ENCODE peak calls at places on chromosomes 13 and 19, in four cellular contexts. B, K, M and W are unnamed samples.

GRCh38 chr19:19551862-19552192 is 13.8 kb downstream of the CILP2 start:
- DNase-seq in B (no peak), M (no peak), K (no peak), W (no peak)

GRCh38 chr19:32362318-32362691 is 16.9 kb downstream of the ZNF507 start:
- DNase-seq in B (no peak), K (no peak), M (no peak), W (no peak)

GRCh38 chr13:48066310-48066989 is 28.5 kb downstream of the MED4 start:
- DNase-seq in M (peak; percentile 84), K (no peak), B (no peak), W (peak; percentile 60)

GRCh38 chr13:19795956-19796355 is 13.2 kb upstream of the PSPC1 start:
- DNase-seq in K (no peak), B (no peak), M (no peak), W (no peak)

GRCh38 chr19:3125900-3126524 is 9.8 kb upstream of the GNA15 start:
- DNase-seq in B (no peak), M (peak; percentile 58), K (peak; percentile 73), W (peak; percentile 37)

GRCh38 chr19:35090795-35091214 is 24.8 kb upstream of the FXYD3 start:
- DNase-seq in M (no peak), B (no peak), K (no peak), W (no peak)

GRCh38 chr13:99179460-99179859 is 21.2 kb upstream of the UBAC2 start:
- DNase-seq in M (no peak), K (no peak), B (no peak), W (no peak)

GRCh38 chr19:34359954-34360315 is 5.1 kb upstream of the GPI start:
- DNase-seq in B (no peak), M (no peak), K (peak; percentile 13), W (no peak)

GRCh38 chr13:30421093-30422055 is 919 bp upstream of the UBE2L5 start:
- DNase-seq in K (peak; percentile 84), B (no peak), M (peak; percentile 52), W (peak; percentile 81)

GRCh38 chr19:16066611-16067104 is 9.6 kb upstream of the TPM4 start:
- DNase-seq in K (peak; percentile 70), B (no peak), M (peak; percentile 79), W (peak; percentile 86)

GRCh38 chr19:18300930-18301717 is 19.7 kb upstream of the JUND start:
- DNase-seq in B (peak; percentile 60), K (peak; percentile 45), M (no peak), W (peak; percentile 78)

GRCh38 chr19:52735734-52736133 is 890 bp upstream of the ZNF611 start:
- DNase-seq in K (peak; percentile 73), B (no peak), M (peak; percentile 15), W (peak; percentile 74)

GRCh38 chr13:106573855-106574254 is 5.9 kb upstream of the ARGLU1 start:
- DNase-seq in B (no peak), K (no peak), M (no peak), W (peak; percentile 58)

GRCh38 chr19:18677156-18677555 is 6.3 kb upstream of the CRTC1 start:
- DNase-seq in M (no peak), K (no peak), B (no peak), W (no peak)

GRCh38 chr19:46892252-46893179 is 31.7 kb downstream of the ARHGAP35 start:
- DNase-seq in M (no peak), B (no peak), K (no peak), W (no peak)

GRCh38 chr13:95505265-95505664 is 47.3 kb upstream of the CLDN10 start:
- DNase-seq in M (no peak), B (no peak), K (peak; percentile 30), W (no peak)

GRCh38 chr13:27775943-27776342 is 16.3 kb upstream of the GSX1 start:
- DNase-seq in K (no peak), M (no peak), B (no peak), W (no peak)

GRCh38 chr19:58034476-58034790 is 608 bp downstream of the ZSCAN1 start:
- DNase-seq in K (no peak), M (no peak), B (no peak), W (no peak)
- H3K4me3 ChIP-seq in K (no peak overlapping the region), M (no peak overlapping the region), B (peak overlapping the region; percentile 33), W (no peak overlapping the region)

DNA sequence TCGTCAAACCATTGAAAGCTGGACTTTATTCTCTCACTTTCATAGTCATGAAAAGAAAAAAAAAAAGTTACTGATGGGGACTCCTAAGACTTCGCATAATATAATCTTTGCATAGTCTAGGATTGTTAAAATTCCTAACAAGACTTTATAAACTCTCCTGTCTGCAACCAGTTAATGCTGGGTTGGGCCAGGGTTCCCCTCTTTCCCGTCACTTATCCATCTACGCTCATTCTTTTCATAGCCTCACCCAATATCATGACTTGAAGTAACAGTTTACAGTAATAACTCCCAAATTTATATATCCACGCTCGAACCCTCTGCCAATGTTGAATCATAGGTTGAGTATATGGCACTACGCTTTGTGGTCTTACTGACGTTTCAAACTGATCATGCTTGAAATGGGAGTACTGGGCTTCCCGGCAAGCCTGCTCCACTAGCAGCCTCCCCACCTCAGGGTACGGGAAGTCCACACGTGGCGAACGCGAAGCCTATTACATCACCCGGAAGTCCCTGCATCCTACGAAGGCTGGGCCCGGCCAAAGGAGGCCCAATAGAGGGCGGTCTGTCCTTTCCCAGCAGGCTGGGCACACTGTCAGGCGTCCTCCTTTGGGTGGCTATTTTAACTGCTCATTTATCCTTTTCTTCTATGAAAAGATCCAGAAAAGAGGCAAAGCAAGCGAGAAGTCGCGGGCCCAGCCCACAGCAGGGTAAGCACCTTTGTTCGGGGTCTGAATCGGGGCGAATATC is 694 bp upstream of the ZNF460 start:
- DNase-seq in M (peak; percentile 86), K (peak; percentile 94), B (peak; percentile 74), W (peak; percentile 93)
- H3K4me3 ChIP-seq in M (peak overlapping the region; percentile 80), K (peak overlapping the region; percentile 74), B (peak overlapping the region; percentile 84), W (peak overlapping the region; percentile 64)

GRCh38 chr19:38736413-38737280 is 7.6 kb downstream of the CAPN12 start:
- DNase-seq in B (no peak), M (peak; percentile 55), K (peak; percentile 91), W (peak; percentile 12)
- H3K4me3 ChIP-seq in B (peak overlapping the region; percentile 37), M (no peak overlapping the region), K (peak overlapping the region; percentile 54), W (no peak overlapping the region)

GRCh38 chr19:10625003-10625761 is at the start of gene SLC44A2:
- DNase-seq in M (no peak), K (peak; percentile 93), B (no peak), W (peak; percentile 36)

GRCh38 chr19:10625762-10626138 is 397 bp downstream of the SLC44A2 start:
- DNase-seq in B (no peak), M (no peak), K (no peak), W (no peak)

GRCh38 chr19:10620786-10621185 is 4.6 kb upstream of the SLC44A2 start:
- DNase-seq in K (peak; percentile 19), B (no peak), M (no peak), W (no peak)

GRCh38 chr19:10621966-10622365 is 3.4 kb upstream of the SLC44A2 start:
- DNase-seq in M (no peak), B (no peak), K (no peak), W (no peak)

GRCh38 chr19:10624585-10624984 is 768 bp upstream of the SLC44A2 start:
- DNase-seq in M (peak; percentile 82), K (no peak), B (no peak), W (no peak)
- H3K4me3 ChIP-seq in M (peak overlapping the region; percentile 53), K (peak overlapping the region; percentile 85), B (peak overlapping the region; percentile 65), W (no peak overlapping the region)

DNA sequence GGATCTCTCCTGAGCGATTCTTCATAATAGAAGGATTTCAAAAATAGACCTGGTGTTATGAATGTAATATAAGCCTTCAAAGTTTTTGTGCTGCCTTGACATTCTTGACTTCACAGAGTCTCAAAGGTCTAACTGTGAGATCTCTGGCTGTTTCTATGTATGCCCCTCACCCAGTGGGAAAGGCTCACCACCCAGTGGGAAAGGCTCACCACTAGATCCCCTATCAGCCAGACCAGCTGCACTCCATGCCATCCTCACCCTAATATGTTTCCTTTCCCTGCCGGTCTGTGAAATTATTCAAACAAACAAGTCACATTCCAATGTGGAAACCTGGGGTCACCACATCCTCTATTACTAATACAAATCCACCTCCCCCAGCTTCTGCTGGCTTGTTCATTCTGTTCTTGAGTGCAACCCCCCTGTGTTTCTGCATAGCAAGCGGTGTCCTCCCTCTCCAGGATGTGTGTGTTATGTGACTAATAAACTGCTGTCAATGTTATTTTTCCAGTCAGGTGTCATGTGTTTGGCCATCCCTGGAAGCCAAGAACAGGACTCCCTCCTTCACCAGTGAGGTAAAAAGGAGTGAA is 13.8 kb upstream of the SLITRK1 start:
- DNase-seq in K (no peak), B (no peak), M (no peak), W (peak; percentile 55)
- H3K4me3 ChIP-seq in K (no peak overlapping the region), B (no peak overlapping the region), M (no peak overlapping the region), W (no peak overlapping the region)